ENCODE peak calls at places on chromosomes 4 and X, in four cellular contexts. H is A549, E is stomach, R is K562. C is an unnamed sample.

GRCh38 chr4:125316781-125317525 is 2.2 kb downstream of the FAT4 start:
- DNase-seq in E (peak; percentile 34), H (peak; percentile 21), R (no peak), C (peak; percentile 53)

GRCh38 chr4:52935317-52935716 is 73.2 kb downstream of the RASL11B start:
- DNase-seq in R (no peak), H (no peak), E (no peak), C (no peak)

GRCh38 chr4:7867701-7868429 is 71.8 kb downstream of the AFAP1 start:
- DNase-seq in H (no peak), E (no peak), R (no peak), C (no peak)

GRCh38 chrX:39065051-39065871 is 264.0 kb downstream of the MID1IP1 start:
- DNase-seq in E (no peak), H (no peak), R (no peak), C (no peak)

GRCh38 chrX:119194631-119195030 is 41.5 kb upstream of the PGRMC1 start:
- DNase-seq in H (no peak), R (no peak), E (no peak), C (no peak)

GRCh38 chr4:98006060-98006459 is 137.2 kb downstream of the STPG2 start:
- DNase-seq in E (no peak), R (no peak), H (no peak), C (no peak)

GRCh38 chrX:17448188-17448587 is 73.2 kb downstream of the NHS start:
- DNase-seq in E (no peak), R (no peak), H (no peak), C (no peak)

GRCh38 chr4:163764569-163764968 is 270.1 kb downstream of the TMA16 start:
- DNase-seq in H (no peak), R (no peak), E (no peak), C (no peak)

GRCh38 chrX:3811331-3812311 is 98.2 kb upstream of the PRKX start:
- DNase-seq in R (peak; percentile 46), E (peak; percentile 31), H (peak; percentile 40), C (peak; percentile 34)

GRCh38 chr4:4859010-4859798 is at the start of gene MSX1:
- DNase-seq in H (peak; percentile 72), R (peak; percentile 97), E (peak; percentile 87), C (peak; percentile 89)

GRCh38 chr4:41878170-41878941 is 56.9 kb upstream of the TMEM33 start:
- DNase-seq in E (no peak), H (no peak), R (no peak), C (no peak)

GRCh38 chrX:70995338-70995737 is 64.4 kb upstream of the SLC7A3 start:
- DNase-seq in R (no peak), H (no peak), E (no peak), C (no peak)

GRCh38 chrX:110034036-110034435 is 31.1 kb downstream of the TMEM164 start:
- DNase-seq in H (no peak), E (no peak), R (no peak), C (no peak)

GRCh38 chr4:26287748-26288147 is 33.1 kb upstream of the RBPJ start:
- DNase-seq in E (no peak), H (no peak), R (no peak), C (no peak)

GRCh38 chr4:22363071-22363470 is 152.8 kb downstream of the ADGRA3 start:
- DNase-seq in E (no peak), H (no peak), R (no peak), C (no peak)

GRCh38 chr4:26139310-26139924 is 181.4 kb upstream of the RBPJ start:
- DNase-seq in E (no peak), H (no peak), R (no peak), C (no peak)

GRCh38 chr4:70778888-70779422 is 57.2 kb downstream of the RUFY3 start:
- DNase-seq in H (no peak), R (no peak), E (no peak), C (no peak)

GRCh38 chrX:39899876-39900787 is 197.6 kb downstream of the BCOR start:
- DNase-seq in H (no peak), E (no peak), R (no peak), C (no peak)

GRCh38 chr4:167595898-167596297 is 361.6 kb upstream of the SPOCK3 start:
- DNase-seq in R (no peak), H (no peak), E (no peak), C (no peak)

GRCh38 chr4:151582098-151582497 is 173.1 kb downstream of the FHIP1A start:
- DNase-seq in H (no peak), R (no peak), E (no peak), C (no peak)

GRCh38 chr4:102684605-102685052 is 76.1 kb downstream of the MANBA start:
- DNase-seq in H (peak; percentile 2), R (peak; percentile 38), E (no peak), C (no peak)

GRCh38 chrX:149512225-149512885 is 7.2 kb upstream of the IDS start:
- DNase-seq in R (peak; percentile 60), H (peak; percentile 46), E (peak; percentile 64), C (no peak)

GRCh38 chrX:129523076-129524055 is at the start of gene SMARCA1:
- DNase-seq in R (peak; percentile 24), H (peak; percentile 67), E (peak; percentile 39), C (peak; percentile 78)

GRCh38 chr4:44760142-44760898 is 34.0 kb upstream of the GNPDA2 start:
- DNase-seq in R (peak; percentile 13), H (peak; percentile 1), E (no peak), C (no peak)
- TF ChIP-seq CTCF in R (no peak), H (peak; percentile 50), E (peak; percentile 21), C (no peak)

GRCh38 chrX:134622056-134622812 is 36.0 kb downstream of the PLAC1 start:
- DNase-seq in E (no peak), R (peak; percentile 57), H (peak; percentile 39), C (no peak)
- TF ChIP-seq EP300 in E (no peak), R (no peak), H (no peak), C (no peak)

DNA sequence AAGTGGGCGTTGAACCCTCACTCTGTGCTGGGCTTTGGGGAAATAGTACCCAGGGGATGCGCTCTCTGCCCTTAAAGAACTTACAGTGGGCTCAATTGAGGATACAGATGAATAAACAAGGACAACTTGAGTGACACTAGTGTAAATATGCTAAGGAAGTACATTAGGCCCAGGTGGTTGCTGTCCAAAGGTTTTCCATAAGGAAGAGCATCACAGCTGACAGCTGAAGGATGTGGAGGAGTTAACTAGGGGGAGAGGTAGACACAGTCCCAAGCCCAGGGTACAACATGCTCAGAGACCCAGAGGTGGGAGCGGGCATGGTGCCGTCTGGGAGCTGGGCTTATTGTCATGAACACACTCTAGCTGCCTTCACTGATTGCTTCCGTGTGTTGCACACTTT is 49.5 kb downstream of the TENM3 start:
- DNase-seq in E (no peak), H (no peak), R (no peak), C (no peak)
- TF ChIP-seq CTCF in E (no peak), H (no peak), R (no peak), C (no peak)

GRCh38 chr4:155119006-155119405 is 89.4 kb upstream of the NPY2R start:
- DNase-seq in E (no peak), H (no peak), R (no peak), C (no peak)
- TF ChIP-seq EP300 in E (no peak), H (no peak), R (no peak), C (no peak)

DNA sequence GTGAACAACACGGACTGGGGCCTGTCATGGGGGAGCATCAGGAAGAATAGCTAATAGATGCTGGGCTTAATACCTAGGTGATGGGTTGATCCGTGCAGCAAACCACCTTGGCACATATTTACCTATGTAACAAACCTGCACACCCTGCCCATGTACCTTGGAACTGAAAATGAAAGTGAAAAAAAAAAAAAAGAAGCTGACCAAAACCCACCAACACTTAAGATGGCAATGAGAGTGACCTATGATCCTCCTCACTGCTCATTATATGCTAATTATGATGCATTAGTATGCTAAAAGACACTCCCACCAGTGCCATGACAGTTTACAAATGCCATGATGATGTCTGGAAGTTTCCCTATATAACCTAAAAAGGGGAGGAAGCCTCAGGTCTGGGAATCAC is 503.2 kb upstream of the CTSO start:
- DNase-seq in E (no peak), H (no peak), R (no peak), C (no peak)
- TF ChIP-seq CTCF in E (no peak), H (no peak), R (no peak), C (no peak)

GRCh38 chr4:119212964-119213606 is 572 bp downstream of the USP53 start:
- DNase-seq in R (peak; percentile 82), H (peak; percentile 68), E (peak; percentile 85), C (peak; percentile 86)
- TF ChIP-seq EP300 in R (peak; percentile 22), H (no peak), E (no peak), C (no peak)

GRCh38 chr4:186936496-186937375 is 213.1 kb upstream of the FAT1 start:
- DNase-seq in H (peak; percentile 71), R (no peak), E (no peak), C (no peak)
- TF ChIP-seq CTCF in H (peak; percentile 17), R (no peak), E (no peak), C (no peak)

GRCh38 chr4:153205028-153205648 is 895 bp downstream of the TRIM2 start:
- DNase-seq in R (no peak), E (peak; percentile 47), H (no peak), C (no peak)

GRCh38 chr4:153207027-153207426 is 2.8 kb downstream of the TRIM2 start:
- DNase-seq in H (no peak), R (no peak), E (no peak), C (no peak)

GRCh38 chr4:153206534-153206933 is 2.3 kb downstream of the TRIM2 start:
- DNase-seq in E (no peak), H (no peak), R (no peak), C (no peak)

GRCh38 chr4:153205757-153206156 is 1.5 kb downstream of the TRIM2 start:
- DNase-seq in H (no peak), R (no peak), E (peak; percentile 56), C (no peak)

GRCh38 chr4:153204247-153205027 is at the start of gene TRIM2:
- DNase-seq in E (peak; percentile 93), R (peak; percentile 59), H (no peak), C (peak; percentile 86)
- TF ChIP-seq EP300 in E (no peak), R (no peak), H (no peak), C (no peak)

GRCh38 chrX:73850124-73851013 is 287.4 kb downstream of the CHIC1 start:
- DNase-seq in R (peak; percentile 9), E (peak; percentile 45), H (peak; percentile 3), C (peak; percentile 66)
- TF ChIP-seq CTCF in R (peak; percentile 9), E (no peak), H (peak; percentile 15), C (no peak)

GRCh38 chrX:83260288-83260687 is 247.8 kb upstream of the POU3F4 start:
- DNase-seq in R (no peak), H (no peak), E (no peak), C (no peak)
- TF ChIP-seq EP300 in R (no peak), H (no peak), E (no peak), C (no peak)